ENCODE peak calls at places on chromosomes 11 and 22, in nine cellular contexts. T is upper lobe of left lung, H is NCI-H2029, W is RPMI7951, Q is nephron progenitor cell, L is IMR-90, J is B cell, O is thoracic aorta, P is bronchial epithelial cell. Y is an unnamed sample.

GRCh38 chr11:117199061-117199915 is at the start of gene TAGLN:
- DNase-seq in T (peak; percentile 57), H (no peak), W (peak; percentile 84), Q (peak; percentile 60), L (peak; percentile 94), J (no peak), O (peak; percentile 85), P (peak; percentile 74), Y (peak; percentile 87)

GRCh38 chr11:10708131-10708530 is 14.6 kb upstream of the IRAG1 start:
- DNase-seq in T (no peak), H (no peak), W (no peak), Q (no peak), L (no peak), J (no peak), O (no peak), P (no peak), Y (no peak)

GRCh38 chr11:34252651-34253050 is 105.2 kb downstream of the ABTB2 start:
- DNase-seq in T (no peak), H (peak; percentile 48), W (no peak), Q (no peak), L (no peak), J (no peak), O (no peak), P (no peak), Y (no peak)

GRCh38 chr11:84887055-84887629 is 740.0 kb downstream of the DLG2 start:
- DNase-seq in T (no peak), H (no peak), W (peak; percentile 10), Q (no peak), L (no peak), J (no peak), O (no peak), P (no peak), Y (no peak)

GRCh38 chr11:111540114-111540920 is at the start of gene LAYN:
- DNase-seq in T (peak; percentile 43), H (no peak), W (peak; percentile 58), Q (peak; percentile 77), L (peak; percentile 62), J (peak; percentile 46), O (peak; percentile 12), P (no peak), Y (peak; percentile 82)

GRCh38 chr11:114438303-114438702 is 964 bp upstream of the REXO2 start:
- DNase-seq in T (no peak), H (no peak), W (no peak), Q (no peak), L (peak; percentile 4), J (no peak), O (no peak), P (peak; percentile 80), Y (no peak)

GRCh38 chr22:27068121-27068520 is 410.7 kb downstream of the MIAT start:
- DNase-seq in T (no peak), H (no peak), W (no peak), Q (no peak), L (no peak), J (no peak), O (no peak), P (no peak), Y (no peak)

GRCh38 chr11:75350743-75351540 is 519 bp downstream of the ARRB1 start:
- DNase-seq in T (peak; percentile 58), H (no peak), W (no peak), Q (peak; percentile 40), L (peak; percentile 46), J (peak; percentile 49), O (no peak), P (peak; percentile 23), Y (peak; percentile 38)

GRCh38 chr22:24834845-24835570 is 29.0 kb downstream of the SGSM1 start:
- DNase-seq in T (no peak), H (peak; percentile 62), W (no peak), Q (no peak), L (peak; percentile 11), J (no peak), O (no peak), P (peak; percentile 48), Y (no peak)

GRCh38 chr11:315516-315994 is 1.7 kb downstream of the IFITM1 start:
- DNase-seq in T (no peak), H (no peak), W (no peak), Q (no peak), L (no peak), J (no peak), O (no peak), P (no peak), Y (no peak)

GRCh38 chr22:18987765-18988164 is 51.7 kb upstream of the PRODH start:
- DNase-seq in T (no peak), H (no peak), W (peak; percentile 35), Q (peak; percentile 36), L (no peak), J (no peak), O (no peak), P (peak; percentile 9), Y (no peak)

GRCh38 chr22:40383905-40384304 is 13.5 kb downstream of the SGSM3 start:
- DNase-seq in T (no peak), H (no peak), W (peak; percentile 67), Q (no peak), L (peak; percentile 75), J (no peak), O (no peak), P (no peak), Y (no peak)

GRCh38 chr11:76193219-76193618 is 13.1 kb downstream of the WNT11 start:
- DNase-seq in T (no peak), H (no peak), W (no peak), Q (peak; percentile 60), L (no peak), J (no peak), O (no peak), P (no peak), Y (no peak)

GRCh38 chr11:134654161-134654915 is 242.3 kb upstream of the B3GAT1 start:
- DNase-seq in T (peak; percentile 11), H (no peak), W (no peak), Q (no peak), L (no peak), J (no peak), O (no peak), P (no peak), Y (no peak)

GRCh38 chr22:37282385-37282677 is at the start of gene CYTH4:
- DNase-seq in T (peak; percentile 90), H (no peak), W (no peak), Q (no peak), L (no peak), J (peak; percentile 77), O (no peak), P (peak; percentile 69), Y (peak; percentile 79)

GRCh38 chr22:23749747-23750373 is 1.1 kb downstream of the ZNF70 start:
- DNase-seq in T (no peak), H (no peak), W (no peak), Q (no peak), L (no peak), J (no peak), O (no peak), P (no peak), Y (no peak)

GRCh38 chr22:19510919-19511341 is 13.3 kb downstream of the CLDN5 start:
- DNase-seq in T (no peak), H (no peak), W (no peak), Q (no peak), L (no peak), J (no peak), O (no peak), P (peak; percentile 98), Y (no peak)

GRCh38 chr22:36879775-36880174 is 19.0 kb downstream of the NCF4 start:
- DNase-seq in T (no peak), H (no peak), W (peak; percentile 7), Q (no peak), L (no peak), J (no peak), O (no peak), P (no peak), Y (no peak)

GRCh38 chr11:45001466-45002165 is 50.9 kb upstream of the TP53I11 start:
- DNase-seq in T (no peak), H (no peak), W (no peak), Q (no peak), L (no peak), J (no peak), O (no peak), P (no peak), Y (no peak)

GRCh38 chr11:132318421-132319157 is 948.2 kb downstream of the NTM start:
- DNase-seq in T (no peak), H (no peak), W (peak; percentile 93), Q (no peak), L (peak; percentile 76), J (no peak), O (no peak), P (peak; percentile 76), Y (no peak)

GRCh38 chr22:19448076-19448607 is 631 bp upstream of the C22orf39 start:
- DNase-seq in T (peak; percentile 48), H (peak; percentile 16), W (peak; percentile 30), Q (peak; percentile 61), L (peak; percentile 43), J (peak; percentile 84), O (no peak), P (peak; percentile 57), Y (no peak)

GRCh38 chr11:12165237-12165875 is 55.0 kb downstream of the MICAL2 start:
- DNase-seq in T (no peak), H (peak; percentile 9), W (no peak), Q (no peak), L (no peak), J (no peak), O (no peak), P (peak; percentile 71), Y (peak; percentile 62)

GRCh38 chr11:36026315-36026968 is 82.6 kb downstream of the LDLRAD3 start:
- DNase-seq in T (no peak), H (no peak), W (no peak), Q (no peak), L (no peak), J (no peak), O (no peak), P (no peak), Y (no peak)

GRCh38 chr11:115607621-115608191 is 103.5 kb upstream of the CADM1 start:
- DNase-seq in T (no peak), H (no peak), W (peak; percentile 71), Q (no peak), L (no peak), J (no peak), O (no peak), P (no peak), Y (no peak)

GRCh38 chr11:95453616-95454118 is 222.7 kb upstream of the SESN3 start:
- DNase-seq in T (peak; percentile 54), H (no peak), W (peak; percentile 65), Q (no peak), L (no peak), J (no peak), O (peak; percentile 33), P (peak; percentile 84), Y (peak; percentile 79)

GRCh38 chr22:36166518-36167220 is 6.1 kb upstream of the APOL3 start:
- DNase-seq in T (no peak), H (no peak), W (no peak), Q (no peak), L (no peak), J (no peak), O (no peak), P (no peak), Y (peak; percentile 40)

GRCh38 chr11:1008001-1008400 is 28.5 kb downstream of the MUC6 start:
- DNase-seq in T (no peak), H (no peak), W (no peak), Q (no peak), L (no peak), J (no peak), O (no peak), P (no peak), Y (no peak)

GRCh38 chr11:1475841-1476240 is 10.7 kb downstream of the MOB2 start:
- DNase-seq in T (no peak), H (no peak), W (no peak), Q (no peak), L (no peak), J (no peak), O (no peak), P (no peak), Y (no peak)

GRCh38 chr11:10371926-10372641 is 67.2 kb downstream of the ADM start:
- DNase-seq in T (no peak), H (no peak), W (no peak), Q (no peak), L (no peak), J (no peak), O (no peak), P (no peak), Y (no peak)

GRCh38 chr11:61704838-61705237 is 24.6 kb downstream of the DAGLA start:
- DNase-seq in T (no peak), H (no peak), W (no peak), Q (no peak), L (no peak), J (no peak), O (no peak), P (no peak), Y (no peak)

GRCh38 chr22:20118572-20119020 is 1.6 kb upstream of the TRMT2A start:
- DNase-seq in T (no peak), H (no peak), W (no peak), Q (peak; percentile 27), L (no peak), J (no peak), O (no peak), P (no peak), Y (no peak)

Y was measured in ascending aorta.